ENCODE peak calls at places on chromosomes 11 and 22, in eight cellular contexts. One of them, this sample, is unnamed.
A peak's percentile ranks its signal among the peaks of the same experiment; 100 is the strongest.

GRCh38 chr11:2792376-2793250 is 92.8 kb upstream of the KCNQ1OT1 start:
- DNase-seq in activated CD4-positive, CD25-positive, alpha-beta regulatory T cell: no peak
- DNase-seq in activated CD8-positive, alpha-beta memory T cell treated with anti-CD3 and anti-CD28 coated beads, Interleukin-2, amount 50 U/mL, for 48 hours: no peak
- DNase-seq in kidney tubule cell: peak; percentile 50
- DNase-seq in aorta: peak; percentile 46
- DNase-seq in activated naive CD4-positive, alpha-beta T cell treated with anti-CD3 and anti-CD28 coated beads, Interleukin-2, amount 10 ng/mL, durations not matched to agents 7 days and 5 days: peak; percentile 17
- DNase-seq in HFFc6: no peak
- DNase-seq in head of caudate nucleus: no peak
- DNase-seq in this sample: peak; percentile 66

GRCh38 chr22:39543095-39543494 is 10.5 kb upstream of the RPS19BP1 start:
- DNase-seq in HFFc6: no peak
- DNase-seq in head of caudate nucleus: no peak
- DNase-seq in activated naive CD4-positive, alpha-beta T cell treated with anti-CD3 and anti-CD28 coated beads, Interleukin-2, amount 10 ng/mL, durations not matched to agents 7 days and 5 days: peak; percentile 53
- DNase-seq in aorta: no peak
- DNase-seq in activated CD4-positive, CD25-positive, alpha-beta regulatory T cell: no peak
- DNase-seq in kidney tubule cell: no peak
- DNase-seq in activated CD8-positive, alpha-beta memory T cell treated with anti-CD3 and anti-CD28 coated beads, Interleukin-2, amount 50 U/mL, for 48 hours: no peak
- DNase-seq in this sample: no peak

GRCh38 chr11:69490516-69490915 is 9.1 kb downstream of the LINC01488 start:
- DNase-seq in activated CD4-positive, CD25-positive, alpha-beta regulatory T cell: no peak
- DNase-seq in kidney tubule cell: no peak
- DNase-seq in activated CD8-positive, alpha-beta memory T cell treated with anti-CD3 and anti-CD28 coated beads, Interleukin-2, amount 50 U/mL, for 48 hours: no peak
- DNase-seq in aorta: peak; percentile 28
- DNase-seq in activated naive CD4-positive, alpha-beta T cell treated with anti-CD3 and anti-CD28 coated beads, Interleukin-2, amount 10 ng/mL, durations not matched to agents 7 days and 5 days: no peak
- DNase-seq in HFFc6: no peak
- DNase-seq in head of caudate nucleus: no peak
- DNase-seq in this sample: peak; percentile 47

GRCh38 chr11:60978546-60979380 is 7.3 kb downstream of the CD6 start:
- DNase-seq in activated naive CD4-positive, alpha-beta T cell treated with anti-CD3 and anti-CD28 coated beads, Interleukin-2, amount 10 ng/mL, durations not matched to agents 7 days and 5 days: peak; percentile 55
- DNase-seq in kidney tubule cell: no peak
- DNase-seq in activated CD4-positive, CD25-positive, alpha-beta regulatory T cell: no peak
- DNase-seq in head of caudate nucleus: no peak
- DNase-seq in aorta: peak; percentile 42
- DNase-seq in HFFc6: no peak
- DNase-seq in activated CD8-positive, alpha-beta memory T cell treated with anti-CD3 and anti-CD28 coated beads, Interleukin-2, amount 50 U/mL, for 48 hours: peak; percentile 88
- DNase-seq in this sample: no peak

GRCh38 chr11:61971177-61972111 is 4.0 kb upstream of the FTH1 start:
- DNase-seq in kidney tubule cell: peak; percentile 99
- DNase-seq in head of caudate nucleus: peak; percentile 90
- DNase-seq in activated naive CD4-positive, alpha-beta T cell treated with anti-CD3 and anti-CD28 coated beads, Interleukin-2, amount 10 ng/mL, durations not matched to agents 7 days and 5 days: peak; percentile 61
- DNase-seq in activated CD8-positive, alpha-beta memory T cell treated with anti-CD3 and anti-CD28 coated beads, Interleukin-2, amount 50 U/mL, for 48 hours: no peak
- DNase-seq in aorta: peak; percentile 99
- DNase-seq in HFFc6: peak; percentile 99
- DNase-seq in activated CD4-positive, CD25-positive, alpha-beta regulatory T cell: no peak
- DNase-seq in this sample: peak; percentile 99

GRCh38 chr11:116852261-116853125 is 15.1 kb upstream of the APOA1 start:
- DNase-seq in kidney tubule cell: peak; percentile 45
- DNase-seq in activated CD8-positive, alpha-beta memory T cell treated with anti-CD3 and anti-CD28 coated beads, Interleukin-2, amount 50 U/mL, for 48 hours: no peak
- DNase-seq in activated naive CD4-positive, alpha-beta T cell treated with anti-CD3 and anti-CD28 coated beads, Interleukin-2, amount 10 ng/mL, durations not matched to agents 7 days and 5 days: no peak
- DNase-seq in aorta: no peak
- DNase-seq in HFFc6: peak; percentile 90
- DNase-seq in activated CD4-positive, CD25-positive, alpha-beta regulatory T cell: no peak
- DNase-seq in head of caudate nucleus: no peak
- DNase-seq in this sample: no peak

GRCh38 chr22:36368359-36368983 is 19.3 kb downstream of the MYH9 start:
- DNase-seq in head of caudate nucleus: no peak
- DNase-seq in activated naive CD4-positive, alpha-beta T cell treated with anti-CD3 and anti-CD28 coated beads, Interleukin-2, amount 10 ng/mL, durations not matched to agents 7 days and 5 days: peak; percentile 52
- DNase-seq in activated CD4-positive, CD25-positive, alpha-beta regulatory T cell: no peak
- DNase-seq in kidney tubule cell: peak; percentile 91
- DNase-seq in aorta: no peak
- DNase-seq in activated CD8-positive, alpha-beta memory T cell treated with anti-CD3 and anti-CD28 coated beads, Interleukin-2, amount 50 U/mL, for 48 hours: no peak
- DNase-seq in HFFc6: peak; percentile 86
- DNase-seq in this sample: no peak

GRCh38 chr11:117950999-117951961 is 22.1 kb upstream of the TMPRSS13 start:
- DNase-seq in activated CD4-positive, CD25-positive, alpha-beta regulatory T cell: no peak
- DNase-seq in activated naive CD4-positive, alpha-beta T cell treated with anti-CD3 and anti-CD28 coated beads, Interleukin-2, amount 10 ng/mL, durations not matched to agents 7 days and 5 days: peak; percentile 72
- DNase-seq in head of caudate nucleus: peak; percentile 48
- DNase-seq in aorta: no peak
- DNase-seq in activated CD8-positive, alpha-beta memory T cell treated with anti-CD3 and anti-CD28 coated beads, Interleukin-2, amount 50 U/mL, for 48 hours: no peak
- DNase-seq in HFFc6: no peak
- DNase-seq in kidney tubule cell: no peak
- DNase-seq in this sample: no peak

GRCh38 chr11:117194267-117194666 is 4.9 kb upstream of the TAGLN start:
- DNase-seq in activated naive CD4-positive, alpha-beta T cell treated with anti-CD3 and anti-CD28 coated beads, Interleukin-2, amount 10 ng/mL, durations not matched to agents 7 days and 5 days: peak; percentile 12
- DNase-seq in HFFc6: no peak
- DNase-seq in head of caudate nucleus: no peak
- DNase-seq in kidney tubule cell: no peak
- DNase-seq in aorta: peak; percentile 20
- DNase-seq in activated CD4-positive, CD25-positive, alpha-beta regulatory T cell: no peak
- DNase-seq in activated CD8-positive, alpha-beta memory T cell treated with anti-CD3 and anti-CD28 coated beads, Interleukin-2, amount 50 U/mL, for 48 hours: no peak
- DNase-seq in this sample: peak; percentile 36

GRCh38 chr11:44312876-44313275 is 2.9 kb upstream of the ALX4 start:
- DNase-seq in activated CD4-positive, CD25-positive, alpha-beta regulatory T cell: no peak
- DNase-seq in head of caudate nucleus: no peak
- DNase-seq in HFFc6: no peak
- DNase-seq in activated CD8-positive, alpha-beta memory T cell treated with anti-CD3 and anti-CD28 coated beads, Interleukin-2, amount 50 U/mL, for 48 hours: no peak
- DNase-seq in activated naive CD4-positive, alpha-beta T cell treated with anti-CD3 and anti-CD28 coated beads, Interleukin-2, amount 10 ng/mL, durations not matched to agents 7 days and 5 days: no peak
- DNase-seq in aorta: no peak
- DNase-seq in kidney tubule cell: no peak
- DNase-seq in this sample: peak; percentile 15

GRCh38 chr22:24601217-24602104 is 1.5 kb upstream of the GGT1 start:
- DNase-seq in head of caudate nucleus: no peak
- DNase-seq in activated CD4-positive, CD25-positive, alpha-beta regulatory T cell: no peak
- DNase-seq in kidney tubule cell: peak; percentile 80
- DNase-seq in activated CD8-positive, alpha-beta memory T cell treated with anti-CD3 and anti-CD28 coated beads, Interleukin-2, amount 50 U/mL, for 48 hours: no peak
- DNase-seq in aorta: no peak
- DNase-seq in activated naive CD4-positive, alpha-beta T cell treated with anti-CD3 and anti-CD28 coated beads, Interleukin-2, amount 10 ng/mL, durations not matched to agents 7 days and 5 days: peak; percentile 46
- DNase-seq in HFFc6: no peak
- DNase-seq in this sample: peak; percentile 76

GRCh38 chr11:64305691-64306562 is 603 bp downstream of the ESRRA start:
- DNase-seq in head of caudate nucleus: peak; percentile 46
- DNase-seq in kidney tubule cell: peak; percentile 75
- DNase-seq in HFFc6: no peak
- DNase-seq in activated CD4-positive, CD25-positive, alpha-beta regulatory T cell: no peak
- DNase-seq in activated CD8-positive, alpha-beta memory T cell treated with anti-CD3 and anti-CD28 coated beads, Interleukin-2, amount 50 U/mL, for 48 hours: peak; percentile 84
- DNase-seq in aorta: peak; percentile 78
- DNase-seq in activated naive CD4-positive, alpha-beta T cell treated with anti-CD3 and anti-CD28 coated beads, Interleukin-2, amount 10 ng/mL, durations not matched to agents 7 days and 5 days: peak; percentile 85
- DNase-seq in this sample: peak; percentile 90

GRCh38 chr11:44645832-44646231 is 80.4 kb downstream of the CD82 start:
- DNase-seq in aorta: no peak
- DNase-seq in head of caudate nucleus: no peak
- DNase-seq in activated naive CD4-positive, alpha-beta T cell treated with anti-CD3 and anti-CD28 coated beads, Interleukin-2, amount 10 ng/mL, durations not matched to agents 7 days and 5 days: no peak
- DNase-seq in kidney tubule cell: no peak
- DNase-seq in activated CD8-positive, alpha-beta memory T cell treated with anti-CD3 and anti-CD28 coated beads, Interleukin-2, amount 50 U/mL, for 48 hours: no peak
- DNase-seq in activated CD4-positive, CD25-positive, alpha-beta regulatory T cell: no peak
- DNase-seq in HFFc6: no peak
- DNase-seq in this sample: no peak

GRCh38 chr22:41217553-41218157 is 12.5 kb downstream of the L3MBTL2 start:
- DNase-seq in activated naive CD4-positive, alpha-beta T cell treated with anti-CD3 and anti-CD28 coated beads, Interleukin-2, amount 10 ng/mL, durations not matched to agents 7 days and 5 days: peak; percentile 72
- DNase-seq in aorta: peak; percentile 80
- DNase-seq in activated CD4-positive, CD25-positive, alpha-beta regulatory T cell: no peak
- DNase-seq in head of caudate nucleus: peak; percentile 58
- DNase-seq in HFFc6: peak; percentile 34
- DNase-seq in activated CD8-positive, alpha-beta memory T cell treated with anti-CD3 and anti-CD28 coated beads, Interleukin-2, amount 50 U/mL, for 48 hours: no peak
- DNase-seq in kidney tubule cell: peak; percentile 22
- DNase-seq in this sample: peak; percentile 88

This sample was measured in posterior vena cava.